ENCODE peak calls at places on chromosomes 4 and X, in eight cellular contexts. I, W, N, C, X, T, R and S are unnamed samples.

GRCh38 chr4:99832854-99833253 is 16.2 kb downstream of the DAPP1 start:
- DNase-seq in I (no peak), W (no peak), N (no peak), C (no peak), X (no peak), T (no peak), R (no peak), S (no peak)

GRCh38 chrX:107014927-107015326 is 14.9 kb upstream of the MORC4 start:
- DNase-seq in I (no peak), W (no peak), N (no peak), C (no peak), X (no peak), T (no peak), R (no peak), S (no peak)

GRCh38 chr4:82903737-82904136 is 3.2 kb downstream of the THAP9 start:
- DNase-seq in I (no peak), W (no peak), N (peak; percentile 36), C (no peak), X (no peak), T (no peak), R (no peak), S (no peak)

GRCh38 chr4:119261986-119262385 is 49.5 kb downstream of the USP53 start:
- DNase-seq in I (no peak), W (no peak), N (no peak), C (no peak), X (no peak), T (no peak), R (no peak), S (no peak)

GRCh38 chr4:123443401-123444297 is 47.1 kb downstream of the SPRY1 start:
- DNase-seq in I (no peak), W (no peak), N (peak; percentile 65), C (peak; percentile 20), X (no peak), T (no peak), R (peak; percentile 59), S (peak; percentile 74)

GRCh38 chr4:40466789-40467188 is 131.7 kb downstream of the CHRNA9 start:
- DNase-seq in I (no peak), W (no peak), N (no peak), C (no peak), X (no peak), T (no peak), R (peak; percentile 6), S (no peak)

GRCh38 chrX:96704661-96705060 is 20.0 kb downstream of the DIAPH2 start:
- DNase-seq in I (no peak), W (no peak), N (no peak), C (no peak), X (no peak), T (no peak), R (no peak), S (no peak)

GRCh38 chrX:68989865-68990606 is 161.2 kb downstream of the EFNB1 start:
- DNase-seq in I (peak; percentile 33), W (peak; percentile 82), N (no peak), C (peak; percentile 44), X (no peak), T (no peak), R (no peak), S (no peak)

GRCh38 chrX:20514358-20514757 is 247.6 kb upstream of the RPS6KA3 start:
- DNase-seq in I (peak; percentile 80), W (no peak), N (no peak), C (no peak), X (no peak), T (no peak), R (no peak), S (no peak)

GRCh38 chr4:15250021-15250441 is 177.8 kb upstream of the C1QTNF7 start:
- DNase-seq in I (peak; percentile 13), W (no peak), N (no peak), C (no peak), X (no peak), T (no peak), R (no peak), S (no peak)

GRCh38 chrX:152070186-152070585 is 68.2 kb downstream of the MAGEA10 start:
- DNase-seq in I (no peak), W (no peak), N (no peak), C (no peak), X (no peak), T (no peak), R (no peak), S (no peak)